ENCODE peak calls at places on chromosomes 2 and 18, in seven cellular contexts. Q is GM12865, H is HFF-Myc, W is left ventricle myocardium inferior, F is endothelial cell of umbilical vein, Y is brain microvascular endothelial cell, B is AG10803. J is an unnamed sample.

GRCh38 chr18:598053-598665 is 1.4 kb downstream of the CLUL1 start:
- DNase-seq in Q (no peak), H (peak), W (no peak), F (no peak), Y (no peak), B (peak), J (peak)

GRCh38 chr2:184336688-184337087 is 261.6 kb upstream of the ZNF804A start:
- DNase-seq in Q (no peak), H (no peak), W (no peak), F (peak), Y (no peak), B (no peak), J (peak)

GRCh38 chr18:57241869-57242268 is 95.0 kb downstream of the BOD1L2 start:
- DNase-seq in Q (no peak), H (no peak), W (no peak), F (no peak), Y (no peak), B (no peak), J (no peak)

GRCh38 chr18:55415258-55415871 is 172.6 kb downstream of the TCF4 start:
- DNase-seq in Q (peak), H (peak), W (peak), F (peak), Y (peak), B (peak), J (peak)

GRCh38 chr2:182081602-182082260 is 96.1 kb downstream of the PPP1R1C start:
- DNase-seq in Q (no peak), H (peak), W (no peak), F (no peak), Y (no peak), B (no peak), J (no peak)

GRCh38 chr2:75560022-75560767 is 544 bp downstream of the EVA1A start:
- DNase-seq in Q (peak), H (no peak), W (peak), F (peak), Y (peak), B (peak), J (peak)

GRCh38 chr2:1965726-1966125 is 221.4 kb upstream of the PXDN start:
- DNase-seq in Q (no peak), H (no peak), W (no peak), F (no peak), Y (no peak), B (no peak), J (no peak)

GRCh38 chr2:197799072-197799471 is 5.3 kb upstream of the PLCL1 start:
- DNase-seq in Q (no peak), H (no peak), W (no peak), F (no peak), Y (no peak), B (no peak), J (no peak)

GRCh38 chr2:199704358-199705238 is 146.4 kb downstream of the FTCDNL1 start:
- DNase-seq in Q (peak), H (peak), W (no peak), F (peak), Y (peak), B (peak), J (peak)
- TF ChIP-seq CTCF in Q (peak), H (peak), W (peak), F (no peak), Y (peak), B (peak), J (peak)

GRCh38 chr2:73894877-73895276 is 2.1 kb downstream of the ACTG2 start:
- DNase-seq in Q (no peak), H (no peak), W (no peak), F (no peak), Y (no peak), B (no peak), J (no peak)
- H3K4me3 ChIP-seq in Q (no peak), H (no peak), W (no peak), F (no peak), Y (no peak), B (no peak), J (no peak)

DNA sequence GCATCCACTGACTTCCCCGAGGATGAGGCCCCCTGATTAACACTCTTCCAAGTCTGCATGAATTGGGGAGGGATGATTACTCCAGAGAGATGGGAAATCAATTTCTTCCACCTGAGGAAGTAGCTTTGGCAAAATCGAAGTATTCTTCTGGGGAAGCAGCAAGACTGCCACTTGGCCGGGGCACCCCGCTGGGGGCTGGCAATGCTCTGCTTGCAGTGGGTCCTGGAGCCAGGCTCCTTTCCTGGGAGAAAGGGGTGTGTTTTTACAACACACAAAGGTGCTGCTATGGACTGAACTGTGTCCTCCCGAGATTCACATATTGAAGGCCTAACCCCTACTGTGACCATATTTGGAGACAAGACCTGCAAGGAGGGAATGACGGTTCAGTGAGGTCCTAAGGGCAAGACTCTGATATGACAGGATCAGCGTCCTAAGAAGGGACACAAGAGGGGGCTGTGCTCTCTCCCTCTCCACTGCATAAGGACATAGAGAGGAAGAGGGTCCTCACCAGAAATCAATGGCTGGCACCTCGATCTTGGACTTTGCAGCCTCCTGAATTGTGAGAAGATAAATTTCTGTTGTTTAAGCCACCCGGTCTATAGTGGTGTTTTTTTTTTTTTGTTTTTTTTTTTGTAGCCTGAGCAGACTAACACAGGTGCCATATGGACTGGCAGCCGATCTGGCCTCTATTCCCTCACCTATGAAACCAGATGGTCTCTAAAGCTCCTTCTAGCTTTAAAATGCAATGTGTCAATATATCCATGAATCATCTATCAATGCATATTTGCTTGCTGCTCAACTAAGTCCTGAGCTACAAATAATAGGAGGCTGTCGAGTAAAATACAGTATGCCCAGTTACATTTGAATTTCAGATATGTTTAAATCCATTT is 3.6 kb upstream of the SMARCAL1 start:
- DNase-seq in Q (no peak), H (no peak), W (no peak), F (no peak), Y (no peak), B (no peak), J (no peak)
- TF ChIP-seq CTCF in Q (no peak), H (no peak), W (no peak), F (no peak), Y (no peak), B (no peak), J (no peak)

DNA sequence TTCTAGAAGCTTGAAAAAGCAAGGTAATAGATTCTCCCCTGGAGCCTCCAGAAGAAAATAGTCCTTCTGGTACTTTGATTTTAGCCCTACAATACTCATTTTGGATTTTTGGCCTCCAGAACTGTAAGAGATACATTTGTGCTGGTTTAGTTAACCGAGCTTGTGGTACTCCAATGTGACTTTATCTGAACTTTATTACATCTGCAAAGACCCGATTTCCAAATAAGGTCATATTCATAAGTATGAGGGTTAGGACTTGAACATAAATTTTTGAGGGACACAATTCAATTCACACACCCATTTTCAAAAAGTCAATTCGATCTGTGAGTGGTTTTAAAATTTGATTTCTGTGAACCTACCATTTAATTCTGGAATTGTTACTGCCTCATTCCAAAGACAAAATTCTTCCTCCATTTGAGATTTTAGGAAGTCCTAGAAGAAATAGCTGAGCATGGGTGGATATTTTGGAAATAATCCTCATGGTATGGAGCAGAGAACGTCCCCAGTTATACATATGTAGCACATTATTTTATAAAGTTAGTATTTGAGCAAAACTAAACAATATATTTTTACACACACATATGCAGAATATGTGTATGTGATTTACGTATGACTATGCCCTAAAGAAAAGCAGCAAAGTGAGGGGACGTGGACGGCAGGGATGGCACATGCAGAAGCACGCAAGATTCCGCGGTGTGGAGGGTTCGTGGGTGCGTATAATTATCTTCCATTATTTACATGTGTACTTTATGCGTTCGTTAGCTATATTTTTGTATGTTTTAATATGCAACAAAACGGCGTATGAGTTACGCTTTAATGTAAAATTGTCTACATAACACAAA is 905 bp upstream of the NUP35 start:
- DNase-seq in Q (peak), H (no peak), W (no peak), F (no peak), Y (no peak), B (no peak), J (peak)
- H3K4me3 ChIP-seq in Q (peak), H (peak), W (peak), F (peak), Y (peak), B (peak), J (peak)

GRCh38 chr2:189569295-189569925 is 11.2 kb downstream of the SLC40A1 start:
- DNase-seq in Q (peak), H (no peak), W (no peak), F (peak), Y (no peak), B (peak), J (peak)
- TF ChIP-seq CTCF in Q (no peak), H (no peak), W (no peak), F (peak), Y (peak), B (peak), J (peak)

GRCh38 chr2:168245074-168245825 is 2.1 kb downstream of the STK39 start:
- DNase-seq in Q (no peak), H (no peak), W (no peak), F (peak), Y (no peak), B (no peak), J (peak)
- H3K4me3 ChIP-seq in Q (no peak), H (no peak), W (peak), F (no peak), Y (no peak), B (no peak), J (peak)

DNA sequence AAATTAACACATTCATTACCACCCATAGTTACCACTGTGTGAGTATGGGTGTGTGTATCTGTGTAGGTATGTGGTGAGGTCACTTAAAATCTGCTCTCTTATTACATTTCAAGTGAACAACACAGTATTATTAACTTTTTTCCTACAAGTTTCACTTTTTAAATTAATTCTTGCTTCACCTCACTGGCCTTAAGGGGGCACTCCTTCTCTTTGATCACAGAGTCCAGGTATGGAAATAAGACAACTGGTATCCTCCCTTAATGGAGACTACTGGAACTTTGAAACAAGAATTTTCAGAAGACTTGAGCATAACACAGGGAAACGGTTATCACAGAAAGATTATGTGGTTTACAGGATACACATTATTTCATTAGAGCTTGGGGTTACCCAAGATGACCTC is 255.8 kb downstream of the ASXL3 start:
- DNase-seq in Q (peak), H (no peak), W (no peak), F (no peak), Y (no peak), B (no peak), J (no peak)
- TF ChIP-seq CTCF in Q (peak), H (no peak), W (no peak), F (no peak), Y (peak), B (no peak), J (no peak)

GRCh38 chr2:37864217-37864616 is 60.9 kb upstream of the RMDN2 start:
- DNase-seq in Q (no peak), H (no peak), W (no peak), F (no peak), Y (no peak), B (no peak), J (no peak)
- H3K4me3 ChIP-seq in Q (no peak), H (no peak), W (no peak), F (no peak), Y (no peak), B (no peak), J (no peak)